ENCODE peak calls at places on chromosomes 16 and 17, in ten cellular contexts. X is adrenal gland, I is astrocyte of the cerebellum, B is ascending aorta, K is GM12864, L is breast epithelium, C is left lung, N is A673, F is AG04450, Z is PC-3. U is an unnamed sample.

GRCh38 chr17:45305532-45306087 is 11.2 kb downstream of the MAP3K14 start:
- DNase-seq in B (no peak), K (no peak), C (no peak), N (no peak), L (no peak), X (no peak), Z (no peak), F (no peak), I (no peak), U (no peak)

GRCh38 chr17:41629826-41630670 is 5.7 kb upstream of the KRT17 start:
- DNase-seq in F (no peak), N (no peak), L (no peak), X (no peak), I (no peak), K (no peak), B (no peak), Z (no peak), C (no peak), U (no peak)

GRCh38 chr17:6793748-6794493 is 17.9 kb downstream of the FBXO39 start:
- DNase-seq in Z (no peak), C (no peak), F (no peak), B (no peak), L (no peak), X (no peak), I (no peak), N (no peak), K (no peak), U (no peak)

GRCh38 chr17:57530508-57530907 is 214.6 kb downstream of the CCDC182 start:
- DNase-seq in L (no peak), Z (no peak), K (no peak), C (no peak), B (no peak), I (no peak), F (no peak), X (no peak), N (peak), U (no peak)

GRCh38 chr17:73101031-73101430 is 8.5 kb upstream of the SLC39A11 start:
- DNase-seq in Z (no peak), F (no peak), X (no peak), C (no peak), L (no peak), N (no peak), B (no peak), I (no peak), K (no peak), U (no peak)

GRCh38 chr16:51429041-51429440 is 278.0 kb upstream of the SALL1 start:
- DNase-seq in Z (no peak), X (no peak), L (no peak), N (no peak), I (peak), B (no peak), K (no peak), C (no peak), F (no peak), U (no peak)

GRCh38 chr17:73663614-73664013 is 19.4 kb upstream of the SDK2 start:
- DNase-seq in Z (no peak), I (no peak), F (no peak), X (no peak), B (no peak), N (no peak), K (no peak), C (no peak), L (no peak), U (no peak)

GRCh38 chr17:1228752-1229353 is 41.4 kb upstream of the BHLHA9 start:
- DNase-seq in L (no peak), N (no peak), B (no peak), X (no peak), Z (no peak), C (peak), I (no peak), K (no peak), F (no peak), U (no peak)

GRCh38 chr17:38417210-38417951 is 10.9 kb upstream of the ARHGAP23 start:
- DNase-seq in F (no peak), N (no peak), X (no peak), C (no peak), K (no peak), B (no peak), I (no peak), Z (no peak), L (no peak), U (no peak)

GRCh38 chr17:83199500-83200201 is 120.2 kb downstream of the METRNL start:
- DNase-seq in N (no peak), Z (peak), B (peak), C (peak), X (no peak), F (no peak), L (peak), I (no peak), K (no peak), U (peak)

GRCh38 chr17:83064732-83065659 is 14.4 kb upstream of the METRNL start:
- DNase-seq in I (no peak), C (peak), B (no peak), K (no peak), L (peak), Z (peak), N (no peak), X (peak), F (no peak), U (peak)

GRCh38 chr17:75749545-75750389 is 15.2 kb downstream of the GALK1 start:
- DNase-seq in B (peak), X (peak), I (peak), N (peak), C (peak), Z (peak), F (no peak), K (no peak), L (peak), U (peak)

GRCh38 chr16:2035431-2036199 is 8.9 kb downstream of the NHERF2 start:
- DNase-seq in X (no peak), L (no peak), K (no peak), I (peak), C (peak), F (peak), N (peak), B (no peak), Z (peak), U (no peak)

GRCh38 chr17:74529243-74529642 is 2.0 kb downstream of the CD300LB start:
- DNase-seq in C (no peak), B (no peak), I (no peak), Z (no peak), F (no peak), X (peak), K (no peak), N (no peak), L (peak), U (no peak)

GRCh38 chr17:73722163-73722562 is 77.9 kb upstream of the SDK2 start:
- DNase-seq in K (no peak), I (no peak), N (no peak), Z (no peak), X (no peak), C (no peak), F (no peak), B (no peak), L (no peak), U (peak)

GRCh38 chr16:54928421-54929089 is 2.1 kb upstream of the IRX5 start:
- DNase-seq in B (no peak), F (no peak), N (peak), K (peak), X (peak), C (peak), L (peak), I (no peak), Z (no peak), U (peak)

GRCh38 chr16:86755571-86756006 is 177.2 kb downstream of the FOXL1 start:
- DNase-seq in K (no peak), L (no peak), C (peak), N (no peak), I (no peak), B (no peak), Z (no peak), X (no peak), F (no peak), U (no peak)

GRCh38 chr17:61475726-61476125 is 23.5 kb downstream of the TBX4 start:
- DNase-seq in C (no peak), K (no peak), I (no peak), L (no peak), N (no peak), Z (peak), X (no peak), F (no peak), B (no peak), U (no peak)

GRCh38 chr16:11052080-11052808 is 107.9 kb downstream of the CLEC16A start:
- DNase-seq in I (no peak), N (no peak), B (no peak), L (no peak), X (no peak), K (peak), F (no peak), C (no peak), Z (no peak), U (no peak)

GRCh38 chr17:38919316-38920078 is 5.9 kb upstream of the LASP1NB start:
- DNase-seq in Z (no peak), L (peak), I (no peak), N (no peak), C (no peak), X (no peak), B (no peak), F (no peak), K (no peak), U (no peak)

GRCh38 chr17:74089869-74090464 is 113.5 kb upstream of the RPL38 start:
- DNase-seq in F (no peak), X (peak), B (no peak), Z (peak), I (no peak), L (no peak), K (peak), N (peak), C (no peak), U (peak)

GRCh38 chr16:24701521-24701951 is 27.9 kb upstream of the TNRC6A start:
- DNase-seq in L (no peak), X (no peak), C (no peak), I (peak), N (no peak), F (no peak), Z (peak), B (no peak), K (no peak), U (no peak)

GRCh38 chr16:24696699-24697098 is 32.8 kb upstream of the TNRC6A start:
- DNase-seq in I (no peak), N (no peak), F (no peak), L (no peak), C (no peak), B (no peak), X (no peak), K (no peak), Z (no peak), U (no peak)

GRCh38 chr16:24698314-24698713 is 31.1 kb upstream of the TNRC6A start:
- DNase-seq in C (no peak), N (no peak), Z (no peak), B (no peak), F (no peak), L (no peak), X (no peak), K (no peak), I (no peak), U (no peak)

GRCh38 chr16:24699151-24699723 is 30.2 kb upstream of the TNRC6A start:
- DNase-seq in I (no peak), B (no peak), L (no peak), K (no peak), N (no peak), Z (no peak), F (no peak), C (no peak), X (no peak), U (no peak)

GRCh38 chr16:24700549-24701392 is 28.7 kb upstream of the TNRC6A start:
- DNase-seq in F (peak), X (peak), L (peak), C (no peak), I (peak), N (peak), Z (peak), B (peak), K (no peak), U (no peak)
- TF ChIP-seq CTCF in F (peak), X (peak), L (peak), C (peak), I (peak), N (peak), Z (peak), B (peak), K (no peak), U (no peak)

GRCh38 chr17:3678821-3679175 is 10.2 kb downstream of the EMC6 start:
- DNase-seq in N (no peak), B (no peak), X (no peak), L (no peak), I (no peak), Z (no peak), C (no peak), K (no peak), F (no peak), U (no peak)

GRCh38 chr17:3681057-3681456 is 12.4 kb downstream of the EMC6 start:
- DNase-seq in F (no peak), I (no peak), N (no peak), C (no peak), X (no peak), K (no peak), B (no peak), Z (no peak), L (no peak), U (no peak)

GRCh38 chr17:3679186-3680126 is 10.8 kb downstream of the EMC6 start:
- DNase-seq in X (no peak), Z (no peak), N (no peak), F (no peak), B (no peak), L (no peak), C (no peak), K (no peak), I (no peak), U (no peak)

GRCh38 chr17:3675886-3676285 is 7.3 kb downstream of the EMC6 start:
- DNase-seq in X (no peak), F (no peak), B (no peak), Z (no peak), I (no peak), C (no peak), N (no peak), K (no peak), L (no peak), U (no peak)

GRCh38 chr17:3678095-3678820 is 9.6 kb downstream of the EMC6 start:
- DNase-seq in K (no peak), I (no peak), F (no peak), B (no peak), Z (peak), N (no peak), L (no peak), C (no peak), X (no peak), U (no peak)
- TF ChIP-seq CTCF in K (no peak), I (no peak), F (no peak), B (no peak), Z (no peak), N (no peak), L (no peak), C (no peak), X (no peak), U (no peak)

GRCh38 chr17:17445925-17446665 is 30.7 kb upstream of the MED9 start:
- DNase-seq in K (no peak), F (peak), Z (peak), L (peak), B (no peak), X (no peak), I (peak), C (no peak), N (no peak), U (no peak)
- TF ChIP-seq CTCF in K (no peak), F (peak), Z (peak), L (no peak), B (no peak), X (no peak), I (peak), C (no peak), N (no peak), U (no peak)

GRCh38 chr17:58587713-58588117 is 73.3 kb upstream of the MTMR4 start:
- DNase-seq in F (no peak), I (peak), N (peak), K (peak), X (peak), L (peak), Z (peak), B (no peak), C (no peak), U (peak)
- TF ChIP-seq CTCF in F (peak), I (peak), N (peak), K (peak), X (peak), L (peak), Z (peak), B (peak), C (peak), U (peak)

U was measured in WERI-Rb-1.